ENCODE peak calls at places on chromosome 21, in eight cellular contexts. P is EH; C is HT-29; F is effector memory CD8-positive, alpha-beta T cell; J is HTR-8/SVneo; O is mesenchymal stem cell; A is effector memory CD4-positive, alpha-beta T cell; S is endothelial cell. Q is an unnamed sample.

GRCh38 chr21:34364921-34365320 is 1.1 kb downstream of the KCNE2 start:
- DNase-seq in P (peak), C (no peak), F (no peak), J (no peak), O (no peak), A (no peak), S (no peak), Q (no peak)

GRCh38 chr21:44436111-44436611 is 19.1 kb upstream of the LRRC3 start:
- DNase-seq in P (no peak), C (no peak), F (no peak), J (no peak), O (no peak), A (no peak), S (no peak), Q (no peak)

GRCh38 chr21:34351786-34352241 is 12.0 kb upstream of the KCNE2 start:
- DNase-seq in P (peak), C (peak), F (no peak), J (peak), O (peak), A (no peak), S (peak), Q (peak)

GRCh38 chr21:42531771-42532170 is 18.1 kb downstream of the SLC37A1 start:
- DNase-seq in P (no peak), C (no peak), F (no peak), J (no peak), O (no peak), A (no peak), S (no peak), Q (no peak)

GRCh38 chr21:42532466-42533181 is 19.0 kb downstream of the SLC37A1 start:
- DNase-seq in P (peak), C (peak), F (no peak), J (no peak), O (no peak), A (no peak), S (no peak), Q (no peak)

GRCh38 chr21:46492851-46493250 is 34.2 kb downstream of the DIP2A start:
- DNase-seq in P (no peak), C (no peak), F (no peak), J (no peak), O (no peak), A (no peak), S (no peak), Q (no peak)

GRCh38 chr21:44800103-44800502 is 1.5 kb downstream of the UBE2G2 start:
- DNase-seq in P (peak), C (peak), F (no peak), J (no peak), O (peak), A (no peak), S (peak), Q (peak)

GRCh38 chr21:41316200-41316599 is 401 bp upstream of the FAM3B start:
- DNase-seq in P (no peak), C (no peak), F (no peak), J (no peak), O (no peak), A (no peak), S (no peak), Q (no peak)

GRCh38 chr21:42705746-42706374 is 52.4 kb downstream of the PDE9A start:
- DNase-seq in P (no peak), C (no peak), F (no peak), J (no peak), O (no peak), A (no peak), S (no peak), Q (no peak)

GRCh38 chr21:45921917-45922316 is 59.7 kb upstream of the COL6A1 start:
- DNase-seq in P (no peak), C (no peak), F (no peak), J (no peak), O (no peak), A (no peak), S (no peak), Q (no peak)

GRCh38 chr21:41648591-41649031 is 118.2 kb downstream of the RIPK4 start:
- DNase-seq in P (peak), C (no peak), F (no peak), J (no peak), O (no peak), A (no peak), S (no peak), Q (peak)

GRCh38 chr21:45831991-45832740 is 149.4 kb upstream of the COL6A1 start:
- DNase-seq in P (no peak), C (no peak), F (no peak), J (no peak), O (peak), A (no peak), S (no peak), Q (peak)

GRCh38 chr21:31279986-31280385 is 64.1 kb downstream of the TIAM1 start:
- DNase-seq in P (no peak), C (no peak), F (no peak), J (no peak), O (no peak), A (no peak), S (no peak), Q (no peak)

GRCh38 chr21:46385846-46386725 is 62.1 kb downstream of the PCNT start:
- DNase-seq in P (no peak), C (no peak), F (no peak), J (no peak), O (no peak), A (no peak), S (no peak), Q (no peak)

GRCh38 chr21:33541105-33541711 is 709 bp downstream of the GART start:
- DNase-seq in P (peak), C (peak), F (no peak), J (no peak), O (peak), A (no peak), S (no peak), Q (peak)

GRCh38 chr21:45019076-45019886 is 55.1 kb upstream of the ADARB1 start:
- DNase-seq in P (peak), C (no peak), F (no peak), J (no peak), O (peak), A (no peak), S (no peak), Q (no peak)

GRCh38 chr21:42360317-42360716 is 6.0 kb downstream of the TFF1 start:
- DNase-seq in P (no peak), C (peak), F (no peak), J (no peak), O (no peak), A (no peak), S (no peak), Q (no peak)

GRCh38 chr21:42681296-42682206 is 28.1 kb downstream of the PDE9A start:
- DNase-seq in P (no peak), C (no peak), F (no peak), J (no peak), O (no peak), A (no peak), S (no peak), Q (no peak)

GRCh38 chr21:32653326-32653901 is 41.2 kb upstream of the CFAP298 start:
- DNase-seq in P (peak), C (peak), F (peak), J (peak), O (peak), A (no peak), S (peak), Q (peak)

GRCh38 chr21:34695434-34695833 is 26.6 kb downstream of the CLIC6 start:
- DNase-seq in P (peak), C (no peak), F (no peak), J (no peak), O (peak), A (no peak), S (no peak), Q (no peak)

GRCh38 chr21:27799861-27800260 is 833.0 kb upstream of the ADAMTS5 start:
- DNase-seq in P (no peak), C (no peak), F (no peak), J (no peak), O (no peak), A (no peak), S (no peak), Q (no peak)

GRCh38 chr21:46157987-46158451 is 2.6 kb upstream of the FTCD start:
- DNase-seq in P (no peak), C (no peak), F (no peak), J (no peak), O (no peak), A (no peak), S (no peak), Q (no peak)

GRCh38 chr21:15749868-15750174 is 20.0 kb downstream of the USP25 start:
- DNase-seq in P (no peak), C (no peak), F (no peak), J (no peak), O (peak), A (no peak), S (no peak), Q (no peak)

GRCh38 chr21:18603246-18603645 is 199.7 kb upstream of the TMPRSS15 start:
- DNase-seq in P (no peak), C (no peak), F (no peak), J (no peak), O (no peak), A (no peak), S (no peak), Q (no peak)

GRCh38 chr21:24023936-24024335 is 1583.3 kb downstream of the MRPL39 start:
- DNase-seq in P (no peak), C (no peak), F (no peak), J (no peak), O (no peak), A (no peak), S (no peak), Q (no peak)

GRCh38 chr21:15430023-15430422 is 299.8 kb upstream of the USP25 start:
- DNase-seq in P (no peak), C (no peak), F (no peak), J (no peak), O (no peak), A (no peak), S (no peak), Q (no peak)

GRCh38 chr21:44255519-44255981 is 6.1 kb downstream of the DNMT3L start:
- DNase-seq in P (peak), C (no peak), F (no peak), J (no peak), O (peak), A (no peak), S (no peak), Q (no peak)

Q was measured in ELR.